ENCODE peak calls at places on chromosomes 11 and 22, in ten cellular contexts. M, K, W, I, J, A, P, D, V and N are unnamed samples.

GRCh38 chr11:35947437-35947836 is 3.6 kb downstream of the LDLRAD3 start:
- DNase-seq in M (no peak), K (no peak), W (no peak), I (no peak), J (no peak), A (no peak), P (no peak), D (no peak), V (no peak), N (no peak)

GRCh38 chr11:116371146-116371545 is 401.6 kb downstream of the BUD13 start:
- DNase-seq in M (no peak), K (no peak), W (no peak), I (no peak), J (no peak), A (no peak), P (no peak), D (no peak), V (no peak), N (no peak)

GRCh38 chr11:113137735-113138529 is 176.5 kb upstream of the TTC12 start:
- DNase-seq in M (no peak), K (no peak), W (no peak), I (no peak), J (no peak), A (no peak), P (no peak), D (no peak), V (no peak), N (no peak)

GRCh38 chr11:21602734-21603133 is 590.2 kb upstream of the ANO5 start:
- DNase-seq in M (no peak), K (no peak), W (no peak), I (no peak), J (no peak), A (no peak), P (no peak), D (no peak), V (no peak), N (no peak)

GRCh38 chr22:44837481-44837880 is 85.1 kb downstream of the ARHGAP8 start:
- DNase-seq in M (no peak), K (no peak), W (no peak), I (no peak), J (no peak), A (no peak), P (no peak), D (no peak), V (no peak), N (no peak)

GRCh38 chr11:45635907-45636306 is 29.5 kb downstream of the CHST1 start:
- DNase-seq in M (no peak), K (no peak), W (no peak), I (no peak), J (no peak), A (no peak), P (no peak), D (no peak), V (no peak), N (no peak)

GRCh38 chr11:61189933-61190332 is 13.4 kb upstream of the PGA3 start:
- DNase-seq in M (no peak), K (no peak), W (no peak), I (no peak), J (no peak), A (no peak), P (no peak), D (no peak), V (no peak), N (no peak)

GRCh38 chr22:40310081-40310770 is 36.1 kb upstream of the ADSL start:
- DNase-seq in M (no peak), K (no peak), W (peak), I (no peak), J (no peak), A (no peak), P (peak), D (no peak), V (no peak), N (no peak)

GRCh38 chr22:43624144-43624998 is 187.7 kb downstream of the EFCAB6 start:
- DNase-seq in M (no peak), K (no peak), W (no peak), I (no peak), J (no peak), A (peak), P (no peak), D (no peak), V (no peak), N (no peak)

GRCh38 chr11:74138572-74138971 is 32.2 kb downstream of the C2CD3 start:
- DNase-seq in M (no peak), K (no peak), W (peak), I (no peak), J (peak), A (peak), P (no peak), D (peak), V (peak), N (peak)

GRCh38 chr11:134652586-134653255 is 240.7 kb upstream of the B3GAT1 start:
- DNase-seq in M (peak), K (no peak), W (no peak), I (peak), J (no peak), A (no peak), P (no peak), D (no peak), V (no peak), N (no peak)

GRCh38 chr11:112345166-112345565 is 84.5 kb upstream of the PLET1 start:
- DNase-seq in M (no peak), K (no peak), W (no peak), I (peak), J (no peak), A (no peak), P (no peak), D (no peak), V (no peak), N (no peak)

GRCh38 chr11:73288873-73289707 is 17.0 kb downstream of the P2RY6 start:
- DNase-seq in M (no peak), K (peak), W (peak), I (peak), J (peak), A (peak), P (peak), D (peak), V (peak), N (peak)

GRCh38 chr11:80841716-80842115 is 1400.9 kb upstream of the TENM4 start:
- DNase-seq in M (no peak), K (no peak), W (no peak), I (no peak), J (no peak), A (no peak), P (no peak), D (no peak), V (no peak), N (no peak)

GRCh38 chr22:36424901-36425579 is 37.3 kb upstream of the MYH9 start:
- DNase-seq in M (no peak), K (no peak), W (no peak), I (no peak), J (no peak), A (no peak), P (no peak), D (no peak), V (no peak), N (no peak)

GRCh38 chr22:49951986-49952896 is 8.3 kb upstream of the PIM3 start:
- DNase-seq in M (no peak), K (no peak), W (peak), I (no peak), J (no peak), A (no peak), P (no peak), D (no peak), V (no peak), N (peak)

GRCh38 chr11:114399490-114399889 is 821 bp downstream of the C11orf71 start:
- DNase-seq in M (no peak), K (no peak), W (no peak), I (no peak), J (no peak), A (no peak), P (no peak), D (no peak), V (no peak), N (no peak)

DNA sequence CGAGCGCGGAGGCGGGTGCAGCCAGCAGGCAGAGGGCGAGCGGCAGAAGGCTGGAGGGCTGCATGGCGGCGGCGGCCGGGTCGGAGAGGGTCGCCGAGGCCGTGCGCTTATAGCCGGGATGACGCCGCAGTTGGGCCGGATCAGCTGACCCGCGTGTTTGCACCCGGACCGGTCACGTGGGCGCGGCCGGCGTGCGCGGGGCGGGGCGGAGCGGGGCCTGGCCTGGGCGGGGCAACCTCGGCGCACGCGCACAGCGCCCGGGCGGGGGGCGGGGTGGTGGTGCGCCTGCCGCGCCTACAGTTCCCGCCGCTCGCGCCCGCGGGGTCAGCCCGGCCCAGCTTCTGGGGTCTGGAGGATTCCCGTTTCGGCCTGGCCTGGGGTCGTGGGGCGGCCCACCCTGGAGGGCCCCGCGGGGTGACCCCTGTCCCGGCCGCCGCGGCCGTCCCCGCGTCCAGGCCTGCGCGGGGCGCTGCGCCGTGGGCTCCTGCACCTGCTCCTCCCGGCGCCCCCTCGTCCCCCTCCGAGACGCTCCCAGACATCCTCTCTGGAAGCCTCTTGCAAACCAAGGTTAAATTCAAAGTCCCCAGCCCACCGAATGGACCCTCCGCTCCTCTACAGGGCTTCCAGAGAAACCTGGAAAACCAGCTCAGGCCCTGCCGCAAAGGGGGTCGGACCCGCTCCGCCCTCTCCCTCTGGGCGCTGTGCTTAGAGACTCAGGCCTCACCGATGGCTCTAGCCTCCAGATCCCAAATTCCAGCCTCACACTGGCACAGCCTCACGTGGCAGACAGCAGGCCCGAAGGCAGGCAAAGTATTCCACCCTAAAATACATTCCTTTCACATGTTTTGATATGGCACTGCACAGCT is at the start of gene CTSD:
- DNase-seq in M (peak), K (peak), W (peak), I (peak), J (peak), A (peak), P (peak), D (peak), V (peak), N (peak)
- TF ChIP-seq POLR2A in M (peak), K (no peak), W (no peak), I (peak), J (peak), A (peak), P (no peak), D (peak), V (peak), N (peak)

GRCh38 chr22:20956258-20957117 is 10.6 kb upstream of the AIFM3 start:
- DNase-seq in M (no peak), K (no peak), W (peak), I (peak), J (no peak), A (peak), P (no peak), D (no peak), V (no peak), N (peak)
- TF ChIP-seq POLR2A in M (no peak), K (no peak), W (no peak), I (peak), J (no peak), A (no peak), P (no peak), D (no peak), V (no peak), N (no peak)

GRCh38 chr11:57424802-57425564 is 1.9 kb downstream of the SLC43A3 start:
- DNase-seq in M (peak), K (peak), W (peak), I (peak), J (peak), A (no peak), P (peak), D (peak), V (peak), N (peak)
- TF ChIP-seq POLR2A in M (no peak), K (no peak), W (no peak), I (no peak), J (no peak), A (no peak), P (peak), D (no peak), V (no peak), N (no peak)

DNA sequence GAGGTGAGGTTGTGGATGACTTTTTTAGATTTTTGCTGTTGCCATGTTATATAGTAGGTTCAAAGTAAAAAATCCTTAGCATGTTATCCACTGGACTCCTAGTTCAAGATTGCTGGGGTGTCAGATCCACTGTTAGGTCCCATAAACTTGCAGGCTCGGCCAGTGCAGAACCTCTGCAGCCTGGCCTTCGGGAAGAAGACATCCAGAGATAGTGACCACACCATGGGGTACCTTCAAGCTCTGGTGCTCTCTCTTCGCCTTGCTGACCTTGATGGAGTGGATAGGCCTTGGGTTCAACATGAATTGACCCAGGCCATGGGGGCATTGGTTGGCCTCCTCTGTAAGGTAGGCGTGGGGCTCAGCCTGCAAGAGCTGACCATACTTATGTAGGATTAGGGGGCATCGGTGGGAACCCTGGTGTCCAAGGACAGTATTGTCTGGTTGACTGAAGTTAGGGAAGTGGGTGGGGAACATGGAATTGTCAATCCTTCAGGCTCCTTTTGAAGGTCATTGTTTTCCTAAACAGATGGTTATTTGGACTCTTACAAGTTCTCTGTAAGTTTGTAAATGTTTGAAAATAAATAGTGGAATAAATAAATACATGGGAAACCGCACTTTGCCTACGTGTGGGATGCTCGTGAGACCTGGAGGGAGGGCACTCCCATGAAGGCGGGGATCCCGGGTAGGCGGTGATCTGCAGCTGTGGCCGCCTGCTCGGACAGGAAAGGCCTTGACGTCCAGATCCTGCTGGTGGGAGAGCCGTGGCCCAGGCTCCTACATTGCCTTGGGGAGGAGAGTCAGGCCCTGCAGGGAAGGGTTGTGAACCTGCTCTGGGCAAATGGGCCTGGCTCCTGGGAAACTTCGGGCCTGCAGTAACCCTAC is 37.1 kb downstream of the BCR start:
- DNase-seq in M (no peak), K (peak), W (no peak), I (no peak), J (peak), A (no peak), P (no peak), D (peak), V (no peak), N (no peak)
- TF ChIP-seq POLR2A in M (no peak), K (no peak), W (no peak), I (no peak), J (no peak), A (no peak), P (no peak), D (no peak), V (no peak), N (no peak)

DNA sequence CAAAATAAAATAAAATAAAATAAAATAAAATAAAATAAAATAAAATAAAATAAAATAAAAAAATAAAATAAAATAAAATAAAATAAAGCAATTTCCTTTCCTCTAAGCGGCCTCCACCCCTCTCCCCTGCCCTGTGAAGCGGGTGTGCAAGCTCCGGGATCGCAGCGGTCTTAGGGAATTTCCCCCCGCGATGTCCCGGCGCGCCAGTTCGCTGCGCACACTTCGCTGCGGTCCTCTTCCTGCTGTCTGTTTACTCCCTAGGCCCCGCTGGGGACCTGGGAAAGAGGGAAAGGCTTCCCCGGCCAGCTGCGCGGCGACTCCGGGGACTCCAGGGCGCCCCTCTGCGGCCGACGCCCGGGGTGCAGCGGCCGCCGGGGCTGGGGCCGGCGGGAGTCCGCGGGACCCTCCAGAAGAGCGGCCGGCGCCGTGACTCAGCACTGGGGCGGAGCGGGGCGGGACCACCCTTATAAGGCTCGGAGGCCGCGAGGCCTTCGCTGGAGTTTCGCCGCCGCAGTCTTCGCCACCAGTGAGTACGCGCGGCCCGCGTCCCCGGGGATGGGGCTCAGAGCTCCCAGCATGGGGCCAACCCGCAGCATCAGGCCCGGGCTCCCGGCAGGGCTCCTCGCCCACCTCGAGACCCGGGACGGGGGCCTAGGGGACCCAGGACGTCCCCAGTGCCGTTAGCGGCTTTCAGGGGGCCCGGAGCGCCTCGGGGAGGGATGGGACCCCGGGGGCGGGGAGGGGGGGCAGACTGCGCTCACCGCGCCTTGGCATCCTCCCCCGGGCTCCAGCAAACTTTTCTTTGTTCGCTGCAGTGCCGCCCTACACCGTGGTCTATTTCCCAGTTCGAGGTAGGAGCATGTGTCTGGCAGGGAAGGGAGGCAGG is at the start of gene GSTP1:
- DNase-seq in M (peak), K (peak), W (peak), I (peak), J (peak), A (peak), P (peak), D (peak), V (peak), N (peak)
- TF ChIP-seq POLR2A in M (peak), K (peak), W (peak), I (peak), J (peak), A (peak), P (peak), D (peak), V (peak), N (peak)

DNA sequence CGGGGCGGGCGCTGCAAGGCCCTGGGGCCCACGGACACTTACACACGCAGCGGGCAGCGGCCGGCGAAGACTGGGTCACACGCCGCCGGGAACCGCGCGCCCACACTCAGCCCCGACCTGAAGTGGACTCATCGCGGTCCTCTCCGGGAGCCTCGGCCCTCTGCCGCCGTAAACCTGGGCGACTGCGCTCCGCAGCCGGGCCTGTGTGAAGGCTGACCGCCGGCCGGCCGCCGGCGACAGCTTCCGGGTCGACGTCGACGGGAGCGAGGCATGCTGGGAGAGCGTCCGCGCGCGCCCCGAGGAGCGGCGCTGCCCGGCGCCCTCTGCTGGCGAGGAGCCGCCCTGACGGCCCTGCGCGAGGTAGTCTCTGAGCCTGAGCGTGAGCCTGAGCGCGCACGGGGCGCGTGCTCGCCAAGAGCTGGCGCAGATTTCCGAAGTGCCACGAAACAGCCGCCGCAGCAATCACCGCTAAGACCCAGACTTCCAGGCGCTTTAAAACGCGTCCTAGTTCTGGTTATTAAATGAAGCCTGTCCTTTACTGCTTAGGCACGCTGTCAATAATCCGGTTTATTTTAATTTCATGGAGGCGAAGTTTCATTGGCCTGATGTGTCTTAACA is at the start of gene SNX19:
- DNase-seq in M (peak), K (peak), W (peak), I (peak), J (peak), A (peak), P (peak), D (peak), V (peak), N (peak)
- TF ChIP-seq POLR2A in M (peak), K (no peak), W (peak), I (peak), J (peak), A (peak), P (peak), D (peak), V (peak), N (peak)

GRCh38 chr11:87037450-87038234 is at the start of gene TMEM135:
- DNase-seq in M (peak), K (peak), W (peak), I (peak), J (peak), A (peak), P (peak), D (peak), V (peak), N (peak)
- TF ChIP-seq POLR2A in M (no peak), K (no peak), W (no peak), I (peak), J (no peak), A (peak), P (peak), D (no peak), V (peak), N (peak)

DNA sequence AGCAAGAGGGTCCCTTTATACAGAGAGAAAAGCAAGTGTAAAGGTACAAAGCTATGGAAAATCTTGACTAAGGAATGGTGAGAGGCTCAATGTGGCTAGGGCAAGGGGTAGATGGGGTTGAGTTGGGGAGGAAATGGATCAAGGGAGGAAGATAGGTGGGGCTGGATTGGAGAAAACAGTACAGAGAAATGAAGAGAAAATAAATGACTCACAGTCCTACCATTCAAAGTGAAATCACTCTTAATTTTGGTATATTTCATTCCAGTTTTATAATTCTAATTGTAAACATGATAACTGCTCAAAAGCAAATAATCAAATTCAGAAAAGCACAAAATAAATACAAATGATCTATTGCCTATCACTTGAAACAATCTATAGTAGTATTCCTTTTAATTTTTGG is 16.6 kb downstream of the UBE4A start:
- DNase-seq in M (no peak), K (no peak), W (no peak), I (no peak), J (no peak), A (no peak), P (no peak), D (no peak), V (no peak), N (no peak)
- TF ChIP-seq POLR2A in M (no peak), K (no peak), W (no peak), I (no peak), J (no peak), A (no peak), P (no peak), D (no peak), V (no peak), N (no peak)

GRCh38 chr22:38202437-38203089 is 769 bp downstream of the MAFF start:
- DNase-seq in M (peak), K (peak), W (peak), I (peak), J (peak), A (no peak), P (peak), D (peak), V (peak), N (peak)
- TF ChIP-seq POLR2A in M (no peak), K (no peak), W (no peak), I (no peak), J (no peak), A (no peak), P (peak), D (no peak), V (peak), N (no peak)